ENCODE peak calls at places on chromosomes 5 and 9, in nine cellular contexts. I is effector memory CD4-positive, alpha-beta T cell; L is neuronal stem cell; A is uterus; Y is mucosa of descending colon; V is body of pancreas; O is SJSA1; B is astrocyte; T is GM23248. G is an unnamed sample.
A peak's percentile ranks its signal among the peaks of the same experiment; 100 is the strongest.

GRCh38 chr5:32753765-32754164 is 42.6 kb downstream of the NPR3 start:
- DNase-seq in I (no peak), L (no peak), A (no peak), Y (no peak), V (no peak), O (no peak), B (no peak), T (peak; percentile 39), G (no peak)

GRCh38 chr5:73564644-73565165 is 734 bp downstream of the ANKRA2 start:
- DNase-seq in I (no peak), L (no peak), A (no peak), Y (no peak), V (no peak), O (no peak), B (no peak), T (peak; percentile 48), G (no peak)

GRCh38 chr9:136441681-136442245 is 2.1 kb upstream of the INPP5E start:
- DNase-seq in I (no peak), L (no peak), A (no peak), Y (no peak), V (no peak), O (no peak), B (no peak), T (no peak), G (no peak)

GRCh38 chr9:27382989-27383388 is 86.0 kb upstream of the EQTN start:
- DNase-seq in I (no peak), L (no peak), A (no peak), Y (no peak), V (no peak), O (no peak), B (no peak), T (no peak), G (no peak)

GRCh38 chr9:109500421-109500974 is 2.4 kb upstream of the PTPN3 start:
- DNase-seq in I (no peak), L (no peak), A (no peak), Y (no peak), V (no peak), O (no peak), B (no peak), T (no peak), G (no peak)

GRCh38 chr5:113487411-113487778 is 858 bp downstream of the MCC start:
- DNase-seq in I (no peak), L (peak; percentile 18), A (no peak), Y (no peak), V (no peak), O (no peak), B (peak; percentile 6), T (peak; percentile 49), G (no peak)

GRCh38 chr9:19379697-19380046 is 364 bp downstream of the RPS6 start:
- DNase-seq in I (no peak), L (no peak), A (no peak), Y (no peak), V (peak; percentile 35), O (no peak), B (no peak), T (peak; percentile 69), G (no peak)

GRCh38 chr5:155076379-155076778 is 62.8 kb downstream of the KIF4B start:
- DNase-seq in I (no peak), L (no peak), A (no peak), Y (no peak), V (no peak), O (no peak), B (no peak), T (no peak), G (no peak)

GRCh38 chr9:123425261-123425821 is 69.3 kb downstream of the CRB2 start:
- DNase-seq in I (no peak), L (no peak), A (no peak), Y (no peak), V (no peak), O (no peak), B (no peak), T (no peak), G (no peak)

GRCh38 chr9:131618071-131618479 is 72.8 kb downstream of the PRRT1B start:
- DNase-seq in I (no peak), L (no peak), A (peak; percentile 45), Y (no peak), V (peak; percentile 76), O (no peak), B (no peak), T (no peak), G (no peak)

GRCh38 chr5:1282139-1282992 is 12.5 kb downstream of the TERT start:
- DNase-seq in I (no peak), L (no peak), A (no peak), Y (peak; percentile 13), V (no peak), O (no peak), B (no peak), T (no peak), G (no peak)

GRCh38 chr5:181160144-181160754 is 12.9 kb downstream of the OR2V2 start:
- DNase-seq in I (peak; percentile 91), L (peak; percentile 61), A (peak; percentile 67), Y (peak; percentile 40), V (no peak), O (peak; percentile 27), B (peak; percentile 43), T (peak; percentile 86), G (no peak)

GRCh38 chr5:170289749-170290148 is 7.8 kb downstream of the LCP2 start:
- DNase-seq in I (no peak), L (no peak), A (peak; percentile 71), Y (no peak), V (peak; percentile 51), O (no peak), B (no peak), T (no peak), G (no peak)

GRCh38 chr5:179967489-179967888 is 59.8 kb upstream of the TBC1D9B start:
- DNase-seq in I (no peak), L (no peak), A (no peak), Y (no peak), V (no peak), O (no peak), B (no peak), T (no peak), G (no peak)

GRCh38 chr9:1514733-1515363 is 464.7 kb downstream of the DMRT2 start:
- DNase-seq in I (no peak), L (no peak), A (no peak), Y (no peak), V (no peak), O (no peak), B (no peak), T (no peak), G (no peak)

GRCh38 chr9:14018061-14018460 is 295.9 kb downstream of the NFIB start:
- DNase-seq in I (no peak), L (no peak), A (no peak), Y (no peak), V (no peak), O (no peak), B (peak; percentile 86), T (peak; percentile 78), G (no peak)

GRCh38 chr5:176803943-176804498 is 6.3 kb upstream of the UNC5A start:
- DNase-seq in I (no peak), L (peak; percentile 79), A (no peak), Y (no peak), V (no peak), O (no peak), B (peak; percentile 18), T (peak; percentile 53), G (no peak)

GRCh38 chr9:108636023-108636422 is 219.8 kb downstream of the ACTL7B start:
- DNase-seq in I (no peak), L (no peak), A (no peak), Y (no peak), V (no peak), O (no peak), B (no peak), T (no peak), G (no peak)

GRCh38 chr5:121962943-121963342 is 1.2 kb downstream of the SRFBP1 start:
- DNase-seq in I (no peak), L (no peak), A (no peak), Y (no peak), V (no peak), O (no peak), B (no peak), T (peak; percentile 46), G (no peak)

GRCh38 chr9:99660191-99660636 is 161.5 kb upstream of the NR4A3 start:
- DNase-seq in I (no peak), L (no peak), A (no peak), Y (no peak), V (peak; percentile 34), O (no peak), B (no peak), T (no peak), G (no peak)
- H3K4me3 ChIP-seq in I (no peak overlapping the region), L (no peak overlapping the region), A (no peak overlapping the region), Y (no peak overlapping the region), V (no peak overlapping the region), O (no peak overlapping the region), B (no peak overlapping the region), T (no peak overlapping the region), G (no peak overlapping the region)

GRCh38 chr9:90767523-90768100 is 34.0 kb upstream of the SYK start:
- DNase-seq in I (no peak), L (no peak), A (no peak), Y (no peak), V (no peak), O (no peak), B (no peak), T (no peak), G (no peak)
- H3K9me3 ChIP-seq in I (no peaks in the 10 kb centered on the region), L (peaks cover 8% of the 10 kb centered on the region), A (no peaks in the 10 kb centered on the region), Y (peaks cover 9% of the 10 kb centered on the region), V (no peaks in the 10 kb centered on the region), O (no peaks in the 10 kb centered on the region), B (peaks cover 6% of the 10 kb centered on the region), T (peaks cover 4% of the 10 kb centered on the region), G (peaks cover 2% of the 10 kb centered on the region)

DNA sequence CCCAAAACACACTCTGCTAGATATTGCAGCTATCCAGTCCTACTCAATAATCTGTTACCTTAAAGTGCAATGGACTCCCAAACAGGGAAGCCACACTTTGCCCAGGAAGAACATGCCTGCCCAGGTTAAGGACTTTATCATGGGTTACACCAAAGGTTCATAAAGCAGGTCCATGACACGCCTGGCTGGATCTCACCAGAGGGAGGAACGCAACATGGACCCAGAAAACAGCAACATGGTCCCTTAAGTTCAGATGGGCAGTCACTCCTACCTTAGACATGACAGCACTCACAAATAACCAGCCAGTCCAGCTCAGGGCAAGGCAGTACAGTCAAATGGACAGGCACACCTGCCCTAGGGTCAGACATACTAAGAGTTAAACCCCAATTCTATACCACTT is 3.8 kb downstream of the P4HA2 start:
- DNase-seq in I (no peak), L (no peak), A (no peak), Y (no peak), V (no peak), O (no peak), B (no peak), T (no peak), G (no peak)
- H3K36me3 ChIP-seq in I (no peaks in the 10 kb centered on the region), L (no peaks in the 10 kb centered on the region), A (no peaks in the 10 kb centered on the region), Y (no peaks in the 10 kb centered on the region), V (no peaks in the 10 kb centered on the region), O (peaks cover 19% of the 10 kb centered on the region), B (no peaks in the 10 kb centered on the region), T (no peaks in the 10 kb centered on the region), G (no peaks in the 10 kb centered on the region)

DNA sequence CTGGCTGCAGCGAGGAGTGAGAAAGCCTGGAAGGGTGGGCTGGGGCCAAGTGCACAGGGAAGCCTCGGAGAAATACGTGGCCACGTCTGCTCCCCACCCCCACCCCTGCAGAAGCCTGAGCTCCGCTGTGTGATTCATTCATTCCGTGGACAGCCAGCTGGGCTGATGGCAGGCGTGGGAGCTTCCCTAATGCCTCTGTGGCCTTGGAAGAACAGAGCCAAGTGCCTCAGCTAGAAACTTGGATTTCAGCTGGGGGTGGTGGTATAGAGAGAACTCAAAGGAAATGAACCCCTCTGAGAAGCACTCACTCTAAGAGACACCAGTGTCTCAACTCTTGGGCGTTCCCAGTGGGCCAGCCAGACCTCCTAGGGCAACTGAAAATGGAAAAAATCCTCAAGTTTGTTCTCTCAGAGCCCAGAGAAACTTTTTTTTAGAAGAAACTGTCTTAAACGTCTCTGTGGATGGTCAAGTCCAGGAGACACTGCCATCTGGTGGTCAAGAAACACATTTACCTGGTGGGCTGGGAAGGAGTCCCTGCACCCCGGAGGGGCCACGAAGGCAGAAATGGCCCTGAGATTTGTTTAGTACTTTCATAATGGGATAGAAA is 18.0 kb downstream of the ATOX1 start:
- DNase-seq in I (no peak), L (peak; percentile 58), A (peak; percentile 86), Y (no peak), V (peak; percentile 53), O (peak; percentile 98), B (peak; percentile 95), T (peak; percentile 98), G (no peak)
- H3K4me3 ChIP-seq in I (no peak overlapping the region), L (no peak overlapping the region), A (no peak overlapping the region), Y (no peak overlapping the region), V (no peak overlapping the region), O (no peak overlapping the region), B (peak overlapping the region; percentile 35), T (peak overlapping the region; percentile 64), G (no peak overlapping the region)

G was measured in iPS DF 6.9.